ENCODE peak calls at places on chromosome X, in seven cellular contexts. P is GM20000; K is EL; R is sciatic nerve; X is SW480; E is CD4-positive, alpha-beta memory T cell; F is Caki2. Q is an unnamed sample.

GRCh38 chrX:129238011-129238410 is 285.3 kb downstream of the SMARCA1 start:
- DNase-seq in P (no peak), K (no peak), R (no peak), X (no peak), E (no peak), F (no peak), Q (no peak)

GRCh38 chrX:154484255-154485149 is 1.9 kb downstream of the UBL4A start:
- DNase-seq in P (no peak), K (no peak), R (peak; percentile 54), X (no peak), E (no peak), F (peak; percentile 36), Q (peak; percentile 43)

GRCh38 chrX:16934212-16934611 is 12.2 kb upstream of the REPS2 start:
- DNase-seq in P (no peak), K (no peak), R (no peak), X (no peak), E (no peak), F (no peak), Q (no peak)

GRCh38 chrX:3066555-3066954 is 25.3 kb downstream of the ARSF start:
- DNase-seq in P (no peak), K (no peak), R (no peak), X (no peak), E (no peak), F (no peak), Q (no peak)

GRCh38 chrX:139121616-139122286 is 408.8 kb upstream of the F9 start:
- DNase-seq in P (no peak), K (no peak), R (no peak), X (no peak), E (no peak), F (no peak), Q (no peak)

GRCh38 chrX:96770315-96770714 is 85.7 kb downstream of the DIAPH2 start:
- DNase-seq in P (peak; percentile 3), K (peak; percentile 1), R (no peak), X (peak; percentile 22), E (peak; percentile 6), F (no peak), Q (no peak)

GRCh38 chrX:78029663-78030062 is 60.2 kb upstream of the PGAM4 start:
- DNase-seq in P (peak; percentile 9), K (peak; percentile 39), R (no peak), X (peak; percentile 30), E (no peak), F (peak; percentile 14), Q (peak; percentile 30)

GRCh38 chrX:124518888-124519287 is 172.5 kb downstream of the SH2D1A start:
- DNase-seq in P (no peak), K (no peak), R (no peak), X (no peak), E (no peak), F (no peak), Q (no peak)

GRCh38 chrX:132622130-132622529 is 133.3 kb upstream of the MBNL3 start:
- DNase-seq in P (no peak), K (peak; percentile 38), R (no peak), X (peak; percentile 64), E (no peak), F (no peak), Q (no peak)

GRCh38 chrX:3807906-3808305 is 94.5 kb upstream of the PRKX start:
- DNase-seq in P (no peak), K (no peak), R (no peak), X (no peak), E (no peak), F (no peak), Q (no peak)

GRCh38 chrX:118612290-118612689 is 115.1 kb upstream of the IL13RA1 start:
- DNase-seq in P (no peak), K (no peak), R (no peak), X (no peak), E (no peak), F (no peak), Q (no peak)

GRCh38 chrX:22577181-22577580 is 304.5 kb downstream of the CBLL2 start:
- DNase-seq in P (no peak), K (peak; percentile 63), R (no peak), X (no peak), E (no peak), F (peak; percentile 31), Q (no peak)

GRCh38 chrX:17842769-17843525 is 18.2 kb downstream of the RAI2 start:
- DNase-seq in P (no peak), K (no peak), R (no peak), X (no peak), E (no peak), F (no peak), Q (no peak)

GRCh38 chrX:3738489-3738888 is 25.0 kb upstream of the PRKX start:
- DNase-seq in P (no peak), K (no peak), R (no peak), X (no peak), E (no peak), F (no peak), Q (no peak)

GRCh38 chrX:104335765-104336164 is 81.0 kb upstream of the ESX1 start:
- DNase-seq in P (no peak), K (peak; percentile 82), R (no peak), X (no peak), E (no peak), F (peak; percentile 48), Q (no peak)

GRCh38 chrX:130902446-130902782 is 595 bp downstream of the ENOX2 start:
- DNase-seq in P (no peak), K (no peak), R (no peak), X (no peak), E (no peak), F (no peak), Q (no peak)

GRCh38 chrX:118325453-118325852 is 20.5 kb upstream of the WDR44 start:
- DNase-seq in P (peak; percentile 10), K (no peak), R (no peak), X (no peak), E (no peak), F (no peak), Q (no peak)

GRCh38 chrX:72245461-72246089 is 6.7 kb upstream of the ERCC6L start:
- DNase-seq in P (peak; percentile 48), K (peak; percentile 65), R (peak; percentile 68), X (peak; percentile 50), E (peak; percentile 43), F (peak; percentile 32), Q (peak; percentile 58)

GRCh38 chrX:131802836-131803626 is 220.1 kb upstream of the STK26 start:
- DNase-seq in P (no peak), K (no peak), R (peak; percentile 88), X (no peak), E (peak; percentile 83), F (no peak), Q (no peak)

GRCh38 chrX:151703487-151703886 is 8.2 kb downstream of the PRRG3 start:
- DNase-seq in P (no peak), K (no peak), R (peak; percentile 85), X (no peak), E (no peak), F (no peak), Q (no peak)

GRCh38 chrX:39811391-39811790 is 286.4 kb downstream of the BCOR start:
- DNase-seq in P (no peak), K (no peak), R (no peak), X (no peak), E (no peak), F (no peak), Q (no peak)

GRCh38 chrX:81586091-81586490 is 384.2 kb downstream of the SH3BGRL start:
- DNase-seq in P (no peak), K (no peak), R (no peak), X (no peak), E (no peak), F (no peak), Q (no peak)

GRCh38 chrX:72297953-72298730 is 7.6 kb downstream of the CITED1 start:
- DNase-seq in P (peak; percentile 38), K (no peak), R (no peak), X (no peak), E (no peak), F (no peak), Q (peak; percentile 42)

GRCh38 chrX:46575991-46576392 is 2.4 kb downstream of the CHST7 start:
- DNase-seq in P (no peak), K (peak; percentile 40), R (no peak), X (no peak), E (no peak), F (no peak), Q (no peak)